ENCODE peak calls at places on chromosomes 7 and 10, in five cellular contexts. Z, V, D, B and A are unnamed samples.

GRCh38 chr7:48285365-48285764 is 114.1 kb downstream of the ABCA13 start:
- DNase-seq in Z (no peak), V (no peak), D (no peak), B (no peak), A (no peak)

GRCh38 chr10:18202600-18203150 is 62.5 kb downstream of the CACNB2 start:
- DNase-seq in Z (no peak), V (no peak), D (no peak), B (no peak), A (no peak)

GRCh38 chr10:24208661-24209420 is at the start of gene KIAA1217:
- DNase-seq in Z (peak), V (peak), D (peak), B (no peak), A (no peak)

GRCh38 chr7:106022193-106022821 is 59.2 kb downstream of the CDHR3 start:
- DNase-seq in Z (no peak), V (no peak), D (no peak), B (no peak), A (no peak)

GRCh38 chr10:115989621-115990020 is 283.4 kb downstream of the GFRA1 start:
- DNase-seq in Z (no peak), V (no peak), D (no peak), B (no peak), A (no peak)

GRCh38 chr7:68078311-68078710 is 1081.7 kb downstream of the TYW1 start:
- DNase-seq in Z (no peak), V (no peak), D (no peak), B (no peak), A (no peak)

GRCh38 chr10:90857635-90858488 is at the start of gene HTR7:
- DNase-seq in Z (peak), V (peak), D (peak), B (no peak), A (no peak)

GRCh38 chr7:39911167-39911566 is 38.9 kb upstream of the CDK13 start:
- DNase-seq in Z (no peak), V (no peak), D (no peak), B (no peak), A (no peak)

GRCh38 chr7:16063241-16063640 is 358.1 kb downstream of the CRPPA start:
- DNase-seq in Z (no peak), V (no peak), D (no peak), B (no peak), A (no peak)

GRCh38 chr7:95793658-95794057 is 21.3 kb downstream of the DYNC1I1 start:
- DNase-seq in Z (no peak), V (no peak), D (no peak), B (no peak), A (no peak)

GRCh38 chr10:29210469-29210868 is 78.4 kb upstream of the LYZL1 start:
- DNase-seq in Z (no peak), V (no peak), D (no peak), B (no peak), A (no peak)

GRCh38 chr7:150824379-150825177 is 24.0 kb downstream of the TMEM176A start:
- DNase-seq in Z (no peak), V (no peak), D (no peak), B (no peak), A (no peak)
- TF ChIP-seq CTCF in Z (no peak), V (no peak), D (no peak), B (no peak), A (no peak)

DNA sequence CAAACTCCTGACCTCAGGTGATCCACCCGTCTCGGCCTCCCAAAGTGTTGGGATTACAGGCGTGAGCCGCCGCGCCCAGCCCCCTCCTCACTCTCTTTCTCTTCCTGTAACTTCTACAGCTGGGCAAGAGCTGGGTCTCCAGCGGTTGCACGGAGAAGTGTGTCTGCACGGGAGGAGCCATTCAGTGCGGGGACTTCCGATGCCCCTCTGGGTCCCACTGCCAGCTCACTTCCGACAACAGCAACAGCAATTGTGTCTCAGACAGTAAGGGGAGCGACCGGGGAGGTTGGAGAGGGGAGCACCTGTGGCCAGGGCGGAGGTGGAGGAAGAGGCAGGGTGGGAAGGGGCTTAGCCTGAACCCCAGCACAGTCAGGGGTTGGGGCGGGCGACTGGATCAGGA is 41.4 kb downstream of the EPHB4 start:
- DNase-seq in Z (no peak), V (no peak), D (no peak), B (no peak), A (no peak)
- TF ChIP-seq CTCF in Z (no peak), V (no peak), D (no peak), B (no peak), A (no peak)

GRCh38 chr10:132204781-132205473 is 18.2 kb downstream of the DPYSL4 start:
- DNase-seq in Z (no peak), V (peak), D (no peak), B (no peak), A (no peak)
- TF ChIP-seq CTCF in Z (no peak), V (no peak), D (no peak), B (no peak), A (no peak)

DNA sequence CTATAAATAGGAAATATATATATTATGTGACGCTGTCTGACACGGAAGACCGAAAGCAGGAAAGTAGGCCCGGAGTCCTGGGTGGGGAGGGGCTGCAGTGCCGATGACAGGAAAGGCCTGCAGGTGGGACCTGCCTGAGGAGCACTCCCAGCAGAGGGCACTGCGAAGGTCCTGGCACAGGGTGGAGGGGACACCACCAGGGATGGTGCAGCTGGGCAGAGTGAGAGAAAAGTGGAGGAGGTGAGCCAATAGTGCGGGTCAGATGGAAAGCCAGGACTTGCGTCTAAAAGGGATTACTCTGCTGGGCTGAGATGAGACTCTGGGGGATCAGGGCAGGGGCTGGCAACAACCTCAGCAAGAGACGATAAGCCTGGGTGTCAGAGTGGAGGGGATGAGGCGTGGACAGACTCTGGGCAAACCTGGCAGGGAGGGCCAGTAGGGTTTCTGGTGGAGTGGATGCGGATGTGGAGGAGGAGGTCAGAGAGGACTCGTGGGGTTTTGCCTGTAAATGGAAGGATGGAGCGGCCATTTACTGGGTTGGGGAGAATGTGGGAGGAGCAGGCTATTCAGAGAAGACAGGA is 118.2 kb upstream of the ZNF746 start:
- DNase-seq in Z (no peak), V (no peak), D (no peak), B (no peak), A (no peak)
- TF ChIP-seq CTCF in Z (no peak), V (peak), D (no peak), B (no peak), A (no peak)

GRCh38 chr10:77643795-77644468 is 6.3 kb upstream of the KCNMA1 start:
- DNase-seq in Z (peak), V (no peak), D (no peak), B (no peak), A (no peak)
- TF ChIP-seq CTCF in Z (peak), V (peak), D (peak), B (peak), A (peak)

GRCh38 chr10:129754211-129755050 is 209.6 kb downstream of the EBF3 start:
- DNase-seq in Z (no peak), V (no peak), D (no peak), B (no peak), A (no peak)
- TF ChIP-seq CTCF in Z (no peak), V (no peak), D (no peak), B (no peak), A (no peak)